ENCODE peak calls at places on chromosomes 12 and 14, in seven cellular contexts. One of them, this sample, is unnamed.

GRCh38 chr14:49879683-49880204 is 13.1 kb upstream of the ARF6 start:
- DNase-seq in tibial nerve: no peak
- DNase-seq in GM23338: peak
- DNase-seq in LoVo: peak
- DNase-seq in frontal cortex: no peak
- DNase-seq in naive thymus-derived CD4-positive, alpha-beta T cell: peak
- DNase-seq in prostate gland: no peak
- DNase-seq in this sample: peak

GRCh38 chr12:3962661-3963483 is 89.7 kb upstream of the PARP11 start:
- DNase-seq in tibial nerve: no peak
- DNase-seq in GM23338: no peak
- DNase-seq in LoVo: no peak
- DNase-seq in frontal cortex: no peak
- DNase-seq in naive thymus-derived CD4-positive, alpha-beta T cell: peak
- DNase-seq in prostate gland: no peak
- DNase-seq in this sample: no peak

GRCh38 chr14:105087308-105087962 is 22.2 kb upstream of the GPR132 start:
- DNase-seq in tibial nerve: no peak
- DNase-seq in GM23338: peak
- DNase-seq in LoVo: no peak
- DNase-seq in frontal cortex: peak
- DNase-seq in naive thymus-derived CD4-positive, alpha-beta T cell: no peak
- DNase-seq in prostate gland: peak
- DNase-seq in this sample: no peak

GRCh38 chr12:49622501-49623141 is 740 bp upstream of the PRPF40B start:
- DNase-seq in tibial nerve: no peak
- DNase-seq in GM23338: peak
- DNase-seq in LoVo: peak
- DNase-seq in frontal cortex: peak
- DNase-seq in naive thymus-derived CD4-positive, alpha-beta T cell: peak
- DNase-seq in prostate gland: no peak
- DNase-seq in this sample: no peak

GRCh38 chr12:57726884-57727757 is 11.4 kb downstream of the AGAP2 start:
- DNase-seq in tibial nerve: no peak
- DNase-seq in GM23338: peak
- DNase-seq in LoVo: no peak
- DNase-seq in frontal cortex: peak
- DNase-seq in naive thymus-derived CD4-positive, alpha-beta T cell: no peak
- DNase-seq in prostate gland: no peak
- DNase-seq in this sample: peak

GRCh38 chr12:123055281-123055766 is 74.8 kb downstream of the ARL6IP4 start:
- DNase-seq in tibial nerve: no peak
- DNase-seq in GM23338: no peak
- DNase-seq in LoVo: no peak
- DNase-seq in frontal cortex: no peak
- DNase-seq in naive thymus-derived CD4-positive, alpha-beta T cell: no peak
- DNase-seq in prostate gland: no peak
- DNase-seq in this sample: no peak

GRCh38 chr12:13165578-13166120 is 30.9 kb upstream of the EMP1 start:
- DNase-seq in tibial nerve: no peak
- DNase-seq in GM23338: no peak
- DNase-seq in LoVo: peak
- DNase-seq in frontal cortex: no peak
- DNase-seq in naive thymus-derived CD4-positive, alpha-beta T cell: peak
- DNase-seq in prostate gland: peak
- DNase-seq in this sample: peak

GRCh38 chr12:76777765-76778216 is 13.9 kb downstream of the ZDHHC17 start:
- DNase-seq in tibial nerve: no peak
- DNase-seq in GM23338: peak
- DNase-seq in LoVo: no peak
- DNase-seq in frontal cortex: no peak
- DNase-seq in naive thymus-derived CD4-positive, alpha-beta T cell: no peak
- DNase-seq in prostate gland: no peak
- DNase-seq in this sample: no peak

This sample was measured in LNCaP clone FGC.